ENCODE peak calls at places on chromosomes 11 and 22, in seven cellular contexts. D is uterus, A is K562, Y is PC-3, F is MCF 10A, L is AG04450, I is Caco-2. J is an unnamed sample.

GRCh38 chr22:28417426-28417825 is 262.2 kb downstream of the TTC28 start:
- DNase-seq in A (no peak), L (no peak), Y (no peak), F (no peak), D (no peak), I (no peak), J (no peak)

GRCh38 chr11:126175261-126175885 is 36.1 kb downstream of the RPUSD4 start:
- DNase-seq in L (no peak), A (no peak), I (no peak), Y (no peak), D (peak), F (no peak), J (no peak)

GRCh38 chr11:95289378-95289777 is 58.4 kb upstream of the SESN3 start:
- DNase-seq in L (no peak), Y (peak), F (peak), A (no peak), D (no peak), I (no peak), J (no peak)

GRCh38 chr11:44138286-44138685 is 42.8 kb downstream of the EXT2 start:
- DNase-seq in F (no peak), D (no peak), L (no peak), I (no peak), A (no peak), Y (peak), J (no peak)

GRCh38 chr22:46081831-46082210 is 68.5 kb upstream of the PPARA start:
- DNase-seq in D (peak), I (no peak), Y (no peak), A (no peak), F (no peak), L (no peak), J (no peak)

GRCh38 chr11:16816358-16817270 is 78.2 kb downstream of the C11orf58 start:
- DNase-seq in L (no peak), D (no peak), A (no peak), F (no peak), I (no peak), Y (no peak), J (no peak)

GRCh38 chr22:19085233-19086043 is 36.8 kb downstream of the DGCR2 start:
- DNase-seq in Y (peak), D (no peak), L (no peak), A (peak), F (peak), I (no peak), J (peak)

GRCh38 chr11:19218801-19219460 is 17.1 kb upstream of the CSRP3 start:
- DNase-seq in A (peak), D (no peak), Y (no peak), I (no peak), L (no peak), F (peak), J (no peak)

GRCh38 chr22:36853407-36854099 is 7.3 kb upstream of the NCF4 start:
- DNase-seq in I (peak), Y (peak), L (no peak), F (peak), A (peak), D (peak), J (no peak)

GRCh38 chr11:47338396-47339241 is 13.9 kb downstream of the MYBPC3 start:
- DNase-seq in I (no peak), A (no peak), Y (no peak), F (no peak), L (no peak), D (no peak), J (no peak)

GRCh38 chr22:30308518-30309230 is 18.1 kb downstream of the TBC1D10A start:
- DNase-seq in D (peak), F (no peak), A (peak), I (no peak), L (no peak), Y (no peak), J (no peak)

GRCh38 chr11:105179542-105180278 is 40.1 kb upstream of the CARD18 start:
- DNase-seq in D (no peak), L (no peak), A (no peak), I (no peak), F (no peak), Y (peak), J (no peak)

GRCh38 chr11:117385471-117385870 is 57.8 kb downstream of the CEP164 start:
- DNase-seq in D (no peak), F (no peak), L (no peak), A (no peak), Y (no peak), I (no peak), J (no peak)

GRCh38 chr11:31817054-31817620 is 6.0 kb upstream of the PAX6 start:
- DNase-seq in A (peak), D (no peak), Y (no peak), F (no peak), I (no peak), L (no peak), J (peak)

GRCh38 chr11:59960502-59961381 is 3.1 kb upstream of the OOSP4A start:
- DNase-seq in L (no peak), I (peak), F (no peak), Y (no peak), A (peak), D (no peak), J (no peak)

GRCh38 chr11:63974259-63975143 is at the start of gene COX8A:
- DNase-seq in Y (peak), I (peak), F (peak), D (peak), L (peak), A (peak), J (peak)

GRCh38 chr11:103433976-103434375 is 324.8 kb downstream of the DYNC2H1 start:
- DNase-seq in D (no peak), A (no peak), I (no peak), L (no peak), F (no peak), Y (peak), J (no peak)

GRCh38 chr22:35349368-35349703 is 31.6 kb upstream of the HMOX1 start:
- DNase-seq in Y (no peak), F (no peak), L (no peak), I (no peak), D (no peak), A (no peak), J (no peak)

GRCh38 chr11:70481625-70482528 is 83.5 kb downstream of the CTTN start:
- DNase-seq in I (peak), D (no peak), L (no peak), Y (peak), A (peak), F (peak), J (no peak)

GRCh38 chr22:46066691-46067090 is 83.6 kb upstream of the PPARA start:
- DNase-seq in F (peak), I (peak), D (peak), L (no peak), Y (peak), A (no peak), J (no peak)

GRCh38 chr22:40121463-40121862 is 56.3 kb upstream of the TNRC6B start:
- DNase-seq in A (no peak), L (no peak), I (no peak), Y (no peak), F (no peak), D (no peak), J (peak)

GRCh38 chr11:69644071-69644961 is 3.4 kb downstream of the CCND1 start:
- DNase-seq in L (peak), Y (peak), I (peak), F (peak), A (peak), D (no peak), J (no peak)

GRCh38 chr11:3120071-3120792 is 44.9 kb downstream of the OSBPL5 start:
- DNase-seq in I (no peak), Y (no peak), L (no peak), A (no peak), F (no peak), D (peak), J (no peak)

GRCh38 chr11:116535120-116535519 is 237.7 kb downstream of the BUD13 start:
- DNase-seq in F (no peak), A (no peak), Y (no peak), I (no peak), D (no peak), L (no peak), J (no peak)

GRCh38 chr11:68349461-68350249 is 37.3 kb downstream of the LRP5 start:
- DNase-seq in F (no peak), Y (no peak), I (no peak), A (no peak), L (no peak), D (no peak), J (no peak)

GRCh38 chr11:129457321-129457720 is 81.7 kb downstream of the BARX2 start:
- DNase-seq in D (no peak), F (no peak), I (peak), L (no peak), A (no peak), Y (peak), J (no peak)

GRCh38 chr22:30304495-30305244 is 15.4 kb upstream of the CASTOR1 start:
- DNase-seq in Y (peak), D (peak), I (no peak), F (peak), L (no peak), A (no peak), J (no peak)

GRCh38 chr22:44546686-44547310 is 48.8 kb upstream of the RTL6 start:
- DNase-seq in L (no peak), D (no peak), Y (no peak), F (no peak), A (no peak), I (no peak), J (no peak)

GRCh38 chr11:72685560-72686480 is 11.6 kb upstream of the PDE2A start:
- DNase-seq in Y (no peak), L (no peak), D (peak), A (no peak), I (no peak), F (no peak), J (no peak)

GRCh38 chr11:31921066-31921465 is 109.9 kb upstream of the PAX6 start:
- DNase-seq in Y (no peak), A (no peak), L (no peak), D (no peak), I (no peak), F (no peak), J (no peak)

GRCh38 chr11:118305726-118306125 is 1.2 kb downstream of the CD3E start:
- DNase-seq in A (no peak), L (no peak), F (no peak), Y (no peak), I (no peak), D (no peak), J (no peak)

GRCh38 chr11:13118194-13118593 is 109.1 kb downstream of the RASSF10 start:
- DNase-seq in A (no peak), F (peak), I (no peak), Y (peak), D (no peak), L (peak), J (no peak)

GRCh38 chr22:33035276-33035863 is 22.8 kb downstream of the SYN3 start:
- DNase-seq in I (no peak), D (no peak), Y (no peak), L (no peak), F (peak), A (no peak), J (no peak)

GRCh38 chr22:36160499-36160942 is at the start of gene APOL3:
- DNase-seq in F (peak), L (no peak), D (peak), I (no peak), A (no peak), Y (peak), J (no peak)

GRCh38 chr11:30018443-30018842 is 1.6 kb upstream of the KCNA4 start:
- DNase-seq in I (no peak), L (no peak), F (no peak), Y (no peak), A (no peak), D (no peak), J (no peak)

GRCh38 chr11:126305699-126306098 is 1.8 kb downstream of the DCPS start:
- DNase-seq in Y (no peak), A (no peak), I (no peak), D (no peak), F (no peak), L (no peak), J (no peak)

DNA sequence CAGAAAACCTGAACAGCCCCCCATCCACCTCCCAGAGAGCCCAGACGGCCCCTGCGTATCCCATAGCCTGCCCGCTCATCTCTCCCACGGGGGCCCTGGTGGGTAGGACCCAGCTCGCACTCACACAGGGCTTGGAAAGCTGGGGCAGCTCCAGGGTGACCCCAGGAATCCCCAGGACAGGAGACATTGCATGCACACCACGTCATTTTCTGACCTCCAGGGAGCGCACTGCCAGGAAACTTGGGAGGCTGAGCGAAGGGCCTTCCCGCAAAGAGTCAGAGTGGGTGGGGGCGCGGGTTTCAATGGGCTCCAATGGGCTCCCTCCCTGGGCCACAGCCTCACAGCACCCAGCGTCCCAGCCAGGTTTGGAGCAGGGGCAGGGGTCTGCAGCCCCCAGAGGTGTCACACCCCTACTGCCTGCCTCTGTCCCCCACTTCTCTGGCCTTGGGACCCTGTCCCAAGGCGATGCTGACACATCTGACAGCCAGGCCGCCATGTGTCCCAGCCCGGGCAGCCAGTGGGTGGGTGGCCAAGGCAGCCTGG is 8.2 kb upstream of the SYT8 start:
- DNase-seq in I (peak), F (peak), A (peak), Y (peak), L (no peak), D (no peak), J (no peak)
- TF ChIP-seq CTCF in I (peak), F (peak), A (peak), Y (peak), L (peak), D (no peak), J (peak)

GRCh38 chr11:11940551-11940950 is 67.9 kb downstream of the DKK3 start:
- DNase-seq in A (no peak), L (no peak), F (no peak), Y (no peak), I (no peak), D (no peak), J (no peak)

GRCh38 chr11:11931461-11932055 is 76.9 kb downstream of the DKK3 start:
- DNase-seq in L (peak), F (peak), A (peak), I (no peak), Y (peak), D (peak), J (no peak)

GRCh38 chr11:11942668-11943067 is 65.8 kb downstream of the DKK3 start:
- DNase-seq in F (no peak), L (no peak), I (no peak), D (no peak), Y (no peak), A (no peak), J (no peak)

GRCh38 chr11:11937957-11938356 is 70.5 kb downstream of the DKK3 start:
- DNase-seq in A (no peak), I (no peak), Y (peak), F (no peak), L (no peak), D (no peak), J (no peak)

DNA sequence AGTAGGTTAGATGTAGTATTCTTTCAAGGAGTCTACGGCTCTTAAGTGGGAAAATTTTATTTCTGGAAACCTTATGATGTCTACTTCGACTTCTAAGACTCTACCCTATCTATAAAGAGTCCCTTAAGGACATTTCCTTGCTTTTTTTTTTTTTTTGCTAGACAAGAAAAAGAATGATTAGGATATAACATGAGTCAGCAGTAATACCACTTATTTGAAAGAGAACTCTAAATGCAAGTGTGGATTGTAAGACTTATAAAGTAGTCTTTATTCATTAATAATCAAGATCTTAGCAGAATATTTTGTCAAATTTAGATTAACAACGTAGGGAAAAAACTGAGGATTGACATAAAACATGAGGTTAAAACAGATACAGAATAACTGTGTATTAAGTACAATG is 71.0 kb downstream of the DKK3 start:
- DNase-seq in L (no peak), A (no peak), F (no peak), Y (no peak), D (no peak), I (no peak), J (no peak)
- TF ChIP-seq CTCF in L (no peak), A (no peak), F (no peak), Y (no peak), D (no peak), I (no peak), J (no peak)

DNA sequence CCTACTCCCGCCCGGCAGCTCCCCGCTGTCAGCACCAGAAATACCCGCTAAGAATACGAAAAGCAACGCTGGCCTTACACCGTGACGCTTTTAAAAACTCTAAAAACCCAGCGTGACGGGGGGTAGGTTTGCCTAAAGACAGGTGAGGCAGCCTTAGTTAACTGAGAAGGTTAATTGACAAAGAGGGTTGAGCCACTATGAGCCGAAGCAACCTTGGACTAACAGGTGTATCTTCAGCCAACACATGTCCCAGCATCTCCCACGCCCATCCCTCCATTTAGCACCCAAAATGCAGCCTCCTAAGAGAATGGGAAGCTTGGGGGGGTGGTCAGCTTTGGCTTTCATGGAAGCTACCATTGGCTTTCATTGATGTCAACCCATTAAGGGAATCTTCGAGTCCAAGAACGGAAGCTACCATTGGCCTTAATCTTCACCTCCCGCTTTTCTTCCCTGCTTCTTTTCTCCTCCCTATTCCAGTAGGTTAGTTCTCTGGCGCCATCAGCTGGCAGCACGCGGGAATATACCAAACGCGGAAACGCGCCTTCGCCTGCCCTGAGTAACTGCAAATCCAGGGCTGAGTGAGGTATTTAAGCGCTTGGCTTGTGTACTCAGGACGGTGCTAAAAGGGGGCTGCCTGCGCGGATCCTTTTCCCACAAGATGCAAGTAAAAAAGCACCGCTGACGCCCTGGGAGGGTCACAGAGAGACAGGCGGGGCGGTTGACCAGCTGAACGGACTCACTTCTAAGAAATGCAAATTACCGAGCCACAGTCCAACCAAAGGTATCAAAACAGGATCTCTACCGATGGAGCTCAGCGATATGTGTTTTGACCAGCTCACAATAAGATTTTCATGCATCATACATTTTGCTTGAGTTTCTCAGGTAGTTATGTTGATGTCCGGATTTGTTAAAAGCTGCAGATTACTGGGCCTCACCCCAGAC is 38.5 kb upstream of the GLYATL1 start:
- DNase-seq in D (no peak), L (peak), Y (peak), I (peak), F (peak), A (peak), J (no peak)
- TF ChIP-seq CTCF in D (no peak), L (peak), Y (peak), I (peak), F (peak), A (peak), J (peak)

GRCh38 chr22:42880815-42881214 is 23.7 kb upstream of the ARFGAP3 start:
- DNase-seq in I (no peak), Y (no peak), L (no peak), F (no peak), D (no peak), A (no peak), J (no peak)
- TF ChIP-seq CTCF in I (no peak), Y (peak), L (peak), F (peak), D (no peak), A (no peak), J (no peak)

GRCh38 chr22:39094717-39095389 is 2.2 kb upstream of the APOBEC3H start:
- DNase-seq in I (no peak), A (no peak), L (no peak), D (no peak), F (no peak), Y (no peak), J (no peak)

GRCh38 chr22:39098576-39098975 is 1.5 kb downstream of the APOBEC3H start:
- DNase-seq in A (no peak), I (no peak), L (no peak), D (no peak), F (no peak), Y (no peak), J (no peak)

GRCh38 chr22:39098026-39098425 is 982 bp downstream of the APOBEC3H start:
- DNase-seq in Y (no peak), I (no peak), D (no peak), A (no peak), L (no peak), F (peak), J (no peak)

GRCh38 chr22:39095971-39096370 is 1.1 kb upstream of the APOBEC3H start:
- DNase-seq in A (no peak), I (no peak), F (no peak), D (no peak), Y (no peak), L (no peak), J (no peak)

GRCh38 chr22:39097098-39098020 is at the start of gene APOBEC3H:
- DNase-seq in D (peak), I (no peak), Y (peak), F (peak), A (peak), L (no peak), J (no peak)
- TF ChIP-seq CTCF in D (no peak), I (no peak), Y (no peak), F (no peak), A (no peak), L (no peak), J (no peak)

GRCh38 chr11:42161886-42162285 is 702.4 kb upstream of the LRRC4C start:
- DNase-seq in Y (no peak), D (no peak), I (no peak), F (no peak), L (no peak), A (no peak), J (no peak)
- TF ChIP-seq CTCF in Y (no peak), D (no peak), I (no peak), F (no peak), L (no peak), A (no peak), J (no peak)